ENCODE peak calls at places on chromosomes 16 and 17, in four cellular contexts. S is breast epithelium, E is aorta, X is body of pancreas. W is an unnamed sample.

GRCh38 chr16:75093598-75094540 is 22.7 kb downstream of the LDHD start:
- DNase-seq in S (no peak), E (peak; percentile 55), X (no peak), W (no peak)

GRCh38 chr16:2174396-2175131 is 19.0 kb downstream of the TRAF7 start:
- DNase-seq in S (no peak), E (no peak), X (no peak), W (no peak)

GRCh38 chr17:58669853-58670252 is 22.0 kb downstream of the TEX14 start:
- DNase-seq in S (no peak), E (no peak), X (no peak), W (no peak)

GRCh38 chr17:35752471-35752870 is 568 bp downstream of the GAS2L2 start:
- DNase-seq in S (no peak), E (no peak), X (peak; percentile 74), W (no peak)

GRCh38 chr17:79834575-79835469 is 4.4 kb downstream of the CBX4 start:
- DNase-seq in S (no peak), E (no peak), X (no peak), W (no peak)

GRCh38 chr17:4833941-4834501 is 881 bp downstream of the MINK1 start:
- DNase-seq in S (no peak), E (no peak), X (peak; percentile 35), W (no peak)

GRCh38 chr16:9703731-9704130 is 478.5 kb downstream of the GRIN2A start:
- DNase-seq in S (no peak), E (no peak), X (no peak), W (no peak)

GRCh38 chr17:81578038-81578441 is 25.9 kb upstream of the FAAP100 start:
- DNase-seq in S (no peak), E (no peak), X (no peak), W (no peak)

GRCh38 chr17:37310940-37311339 is 64.8 kb upstream of the C17orf78 start:
- DNase-seq in S (no peak), E (no peak), X (no peak), W (no peak)

GRCh38 chr17:67441052-67441738 is 64.1 kb downstream of the PITPNC1 start:
- DNase-seq in S (no peak), E (peak; percentile 47), X (no peak), W (no peak)

GRCh38 chr16:70687172-70687531 is 1.3 kb upstream of the MTSS2 start:
- DNase-seq in S (no peak), E (peak; percentile 66), X (no peak), W (peak; percentile 81)

GRCh38 chr17:39196820-39197331 is 593 bp downstream of the CACNB1 start:
- DNase-seq in S (no peak), E (peak; percentile 83), X (peak; percentile 35), W (peak; percentile 72)

GRCh38 chr16:363110-364090 is 6.9 kb downstream of the MRPL28 start:
- DNase-seq in S (no peak), E (no peak), X (no peak), W (no peak)

GRCh38 chr16:12538667-12539081 is 265.0 kb downstream of the CPPED1 start:
- DNase-seq in S (peak; percentile 22), E (no peak), X (no peak), W (no peak)

DNA sequence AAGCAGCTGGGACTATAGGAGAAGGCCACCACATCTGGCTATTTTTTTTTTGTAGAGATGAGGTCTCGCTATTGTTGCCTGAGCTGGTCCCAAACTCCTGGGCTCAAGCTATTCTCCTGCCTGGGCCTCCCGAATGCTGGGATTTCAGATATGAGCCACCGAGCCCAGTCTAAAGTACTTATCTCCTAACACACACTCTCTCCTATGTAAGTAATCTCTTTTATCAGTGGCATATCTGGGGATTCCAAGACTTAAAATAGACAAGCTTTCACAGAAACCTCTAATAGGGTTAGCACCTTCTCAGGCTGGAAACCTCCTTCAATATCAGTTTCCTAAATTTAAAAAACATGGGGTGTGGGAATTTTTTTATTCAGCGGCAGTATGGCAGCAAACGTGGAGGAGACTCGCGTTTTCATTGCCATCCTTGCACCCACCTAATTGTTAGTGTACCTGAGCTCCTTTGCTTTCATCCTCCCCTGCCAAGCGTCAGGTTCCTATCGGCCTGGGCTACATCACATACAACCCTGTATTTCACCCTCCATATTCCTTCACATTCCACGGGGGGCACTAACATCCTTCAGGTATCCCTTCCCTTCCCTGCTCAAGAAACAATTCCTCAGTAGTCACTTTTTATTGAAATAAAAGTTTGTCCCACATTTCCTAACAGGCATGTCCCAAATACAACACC is 1.1 kb downstream of the EZH1 start:
- DNase-seq in S (no peak), E (no peak), X (no peak), W (no peak)
- H3K4me3 ChIP-seq in S (peak overlapping the region; percentile 81), E (peak overlapping the region; percentile 92), X (peak overlapping the region; percentile 37), W (peak overlapping the region; percentile 94)

GRCh38 chr17:82593590-82594087 is 54.6 kb downstream of the WDR45B start:
- DNase-seq in S (no peak), E (no peak), X (no peak), W (no peak)
- H3K27ac ChIP-seq in S (peak overlapping the region; percentile 96), E (peak overlapping the region; percentile 20), X (peak overlapping the region; percentile 97), W (peak overlapping the region; percentile 87)

GRCh38 chr17:62062313-62062712 is 2.8 kb downstream of the MED13 start:
- DNase-seq in S (no peak), E (no peak), X (no peak), W (no peak)
- H3K4me3 ChIP-seq in S (peak overlapping the region; percentile 91), E (peak overlapping the region; percentile 32), X (no peak overlapping the region), W (peak overlapping the region; percentile 86)

GRCh38 chr17:41825175-41825845 is 10.7 kb downstream of the NT5C3B start:
- DNase-seq in S (no peak), E (peak; percentile 68), X (no peak), W (no peak)
- H3K27ac ChIP-seq in S (no peak overlapping the region), E (no peak overlapping the region), X (no peak overlapping the region), W (no peak overlapping the region)

DNA sequence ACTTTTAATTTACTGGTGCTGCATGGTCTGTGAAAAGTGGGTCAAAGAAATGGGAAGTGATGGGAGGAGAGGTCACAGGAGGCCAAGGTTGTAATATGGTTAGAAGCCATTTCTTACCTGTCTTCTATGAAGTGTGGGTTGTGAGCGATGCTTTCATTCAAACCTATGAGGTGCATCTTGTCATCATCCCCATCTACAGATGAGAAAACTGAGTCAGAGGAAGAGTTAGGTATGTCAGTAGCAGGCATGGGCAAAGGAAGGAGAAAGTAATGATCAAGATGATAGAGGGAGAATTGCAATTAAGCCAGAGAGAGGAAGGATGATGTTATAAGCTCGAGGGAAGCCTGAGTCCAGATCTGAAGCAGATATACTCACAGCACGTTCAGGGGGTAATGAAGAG is 19.7 kb downstream of the CDH13 start:
- DNase-seq in S (no peak), E (no peak), X (no peak), W (no peak)
- H3K4me3 ChIP-seq in S (no peak overlapping the region), E (no peak overlapping the region), X (no peak overlapping the region), W (no peak overlapping the region)

DNA sequence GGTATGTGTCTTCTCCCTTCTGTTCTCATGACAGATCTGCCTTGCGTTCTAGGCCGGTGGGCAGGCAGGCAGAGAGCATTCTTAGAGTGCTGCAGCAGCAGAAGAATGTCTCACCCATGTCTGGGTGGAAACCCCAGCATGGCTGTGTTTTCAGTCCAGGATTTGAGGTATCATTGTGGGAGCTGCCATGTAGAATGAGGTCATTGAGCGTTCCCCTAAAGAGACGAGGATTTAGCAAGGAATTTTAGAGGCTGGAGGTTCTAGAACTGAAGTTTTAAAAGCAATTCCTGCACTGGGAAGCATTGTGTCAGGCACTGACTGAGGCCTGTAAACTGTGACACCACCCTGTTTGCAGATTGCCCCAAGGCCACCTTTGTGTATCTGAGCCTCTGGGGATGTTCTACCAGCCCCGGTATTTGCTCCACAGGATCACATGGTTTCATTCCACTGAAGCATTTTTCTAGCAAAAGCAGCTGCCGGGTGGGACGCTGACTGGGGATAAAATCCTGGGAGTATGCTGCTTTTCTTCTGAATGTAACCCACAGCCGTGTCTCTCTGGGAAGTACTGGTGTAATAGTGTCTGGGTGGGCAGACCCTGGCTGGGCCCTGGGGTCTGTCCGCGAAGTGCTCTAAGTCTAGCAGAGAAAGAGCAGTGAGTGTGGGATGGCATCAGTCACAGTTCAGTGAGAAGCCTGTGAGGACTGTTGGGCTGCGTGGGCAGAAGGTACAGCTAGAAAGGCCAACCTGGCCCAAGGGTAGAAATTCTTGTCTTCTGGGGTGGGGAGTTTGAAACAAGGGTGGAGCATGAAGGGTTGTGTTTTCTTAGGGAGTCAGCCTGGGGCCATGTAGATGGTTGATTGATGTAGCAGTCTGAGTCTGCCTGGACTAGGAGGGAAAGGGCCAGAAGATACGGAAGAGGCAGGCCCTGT is 30.2 kb downstream of the PLCD3 start:
- DNase-seq in S (peak; percentile 57), E (no peak), X (no peak), W (no peak)
- H3K27ac ChIP-seq in S (peak overlapping the region; percentile 87), E (no peak overlapping the region), X (no peak overlapping the region), W (peak overlapping the region; percentile 59)

GRCh38 chr17:2724783-2725164 is 13.2 kb upstream of the CLUH start:
- DNase-seq in S (no peak), E (no peak), X (no peak), W (no peak)
- H3K4me3 ChIP-seq in S (peak overlapping the region; percentile 66), E (no peak overlapping the region), X (no peak overlapping the region), W (peak overlapping the region; percentile 49)

DNA sequence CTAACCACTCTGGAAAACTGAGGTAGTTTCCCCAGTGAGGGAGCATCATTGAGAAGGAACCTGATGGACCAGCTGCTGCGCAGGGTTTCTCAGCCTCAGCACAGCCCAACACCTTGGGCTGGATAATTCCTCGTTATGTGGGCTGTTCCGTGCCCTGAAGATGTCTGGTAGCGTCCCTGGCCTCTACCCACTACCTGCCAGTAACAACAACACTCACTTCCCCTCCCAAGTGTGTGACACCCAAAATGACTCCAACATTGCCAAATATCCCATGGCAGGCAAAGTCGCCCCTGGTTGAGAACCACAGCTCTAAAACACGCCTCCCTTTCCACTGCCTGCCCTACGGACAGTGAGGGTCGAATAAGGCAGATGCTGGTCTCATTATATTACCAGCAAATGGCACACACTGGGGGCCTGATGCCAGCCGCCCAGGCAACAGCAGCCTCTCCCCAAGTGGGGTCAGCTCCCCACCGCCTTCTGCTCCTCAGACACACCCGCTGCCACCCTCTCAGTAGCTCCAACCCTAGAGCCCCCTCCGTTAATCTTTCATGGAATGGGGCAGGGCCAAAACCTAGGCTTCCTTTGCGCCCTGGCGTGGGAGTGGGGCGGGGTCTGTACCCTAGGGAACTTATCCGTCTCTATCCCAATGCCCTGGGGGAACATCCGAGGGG is 1.0 kb downstream of the RHBDF2 start:
- DNase-seq in S (no peak), E (no peak), X (no peak), W (no peak)
- H3K27ac ChIP-seq in S (peak overlapping the region; percentile 73), E (no peak overlapping the region), X (peak overlapping the region; percentile 85), W (peak overlapping the region; percentile 90)

DNA sequence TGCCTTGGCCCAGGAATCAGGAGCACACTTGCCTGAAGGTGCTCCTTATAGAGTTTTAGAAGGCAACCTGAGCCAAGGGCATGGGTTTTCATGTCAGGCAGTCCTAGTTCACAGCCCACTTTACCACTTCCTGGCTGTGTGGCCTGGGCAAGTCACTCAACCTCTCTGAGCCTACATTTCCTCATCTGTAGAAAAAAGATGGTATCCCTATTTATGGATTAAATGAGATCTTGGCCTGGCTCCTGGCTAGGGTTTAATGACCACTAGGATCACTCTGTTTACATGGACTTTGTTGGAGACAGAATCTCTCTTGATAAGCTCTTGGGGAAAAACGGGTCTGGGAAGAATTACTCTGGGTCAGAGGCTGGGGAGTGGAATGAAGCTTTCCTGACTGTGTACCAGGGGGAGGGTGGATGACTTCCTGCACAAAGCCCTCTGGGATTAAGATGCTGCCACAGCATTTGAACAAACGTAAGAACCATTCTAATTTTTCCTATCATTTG is 2.3 kb downstream of the MT2A start:
- DNase-seq in S (no peak), E (no peak), X (no peak), W (no peak)
- H3K4me3 ChIP-seq in S (peak overlapping the region; percentile 86), E (no peak overlapping the region), X (no peak overlapping the region), W (peak overlapping the region; percentile 75)

DNA sequence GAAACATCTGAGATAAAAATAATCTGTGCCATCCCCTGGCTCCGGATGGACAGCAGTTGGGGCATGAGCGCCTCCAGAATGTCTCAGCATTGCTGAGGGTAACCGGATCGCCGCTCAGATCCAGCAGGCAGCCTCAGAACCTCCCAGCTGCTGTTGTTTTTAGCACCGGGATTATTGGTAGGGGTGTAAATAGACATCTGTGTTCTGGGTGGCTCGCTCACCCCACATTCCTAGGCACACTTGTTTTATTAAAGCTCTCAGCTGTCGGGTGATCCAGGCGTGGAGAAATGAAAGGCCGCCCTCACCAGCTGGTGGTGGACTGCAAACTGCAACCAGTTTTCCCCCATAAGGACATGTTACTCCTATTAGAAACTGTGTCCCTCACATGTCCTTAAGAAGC is 32.1 kb downstream of the MYH3 start:
- DNase-seq in S (no peak), E (no peak), X (no peak), W (peak; percentile 75)
- H3K27ac ChIP-seq in S (peak overlapping the region; percentile 12), E (no peak overlapping the region), X (no peak overlapping the region), W (peak overlapping the region; percentile 75)